ENCODE peak calls at places on chromosomes 4 and X, in ten cellular contexts. N is left lung, C is ovary, X is A549, M is tibial nerve, J is SK-N-SH, O is sigmoid colon, F is fibroblast of lung, G is uterus, R is upper lobe of right lung. B is an unnamed sample.

GRCh38 chr4:163332526-163333405 is at the start of gene NPY1R:
- DNase-seq in N (peak), C (peak), X (peak), M (peak), J (peak), O (peak), F (peak), G (peak), R (peak), B (peak)

GRCh38 chr4:168854216-168854921 is 155.7 kb downstream of the CBR4 start:
- DNase-seq in N (no peak), C (no peak), X (no peak), M (no peak), J (no peak), O (peak), F (no peak), G (peak), R (no peak), B (no peak)

GRCh38 chrX:125132274-125132673 is 187.4 kb upstream of the TEX13C start:
- DNase-seq in N (no peak), C (no peak), X (peak), M (no peak), J (peak), O (no peak), F (no peak), G (no peak), R (no peak), B (no peak)

GRCh38 chr4:76003015-76003414 is 4.3 kb downstream of the CXCL9 start:
- DNase-seq in N (no peak), C (no peak), X (no peak), M (no peak), J (no peak), O (no peak), F (no peak), G (no peak), R (no peak), B (no peak)

GRCh38 chr4:127470290-127470809 is 162.4 kb upstream of the INTU start:
- DNase-seq in N (peak), C (no peak), X (no peak), M (no peak), J (no peak), O (no peak), F (no peak), G (no peak), R (peak), B (no peak)

GRCh38 chr4:47101453-47101852 is 70.1 kb downstream of the GABRB1 start:
- DNase-seq in N (no peak), C (no peak), X (no peak), M (no peak), J (no peak), O (no peak), F (peak), G (no peak), R (no peak), B (no peak)

GRCh38 chr4:89469930-89470375 is 162.4 kb upstream of the GPRIN3 start:
- DNase-seq in N (no peak), C (no peak), X (no peak), M (no peak), J (no peak), O (no peak), F (peak), G (no peak), R (no peak), B (no peak)

GRCh38 chr4:182303847-182304246 is 60.6 kb downstream of the TENM3 start:
- DNase-seq in N (no peak), C (no peak), X (no peak), M (no peak), J (no peak), O (no peak), F (no peak), G (no peak), R (no peak), B (no peak)

GRCh38 chr4:100450449-100450848 is 67.4 kb downstream of the EMCN start:
- DNase-seq in N (no peak), C (no peak), X (no peak), M (no peak), J (no peak), O (no peak), F (no peak), G (no peak), R (no peak), B (no peak)

GRCh38 chrX:49915352-49916222 is 6.8 kb upstream of the CLCN5 start:
- DNase-seq in N (no peak), C (no peak), X (peak), M (no peak), J (peak), O (no peak), F (peak), G (peak), R (no peak), B (no peak)

GRCh38 chrX:8191022-8191421 is 20.0 kb upstream of the VCX2 start:
- DNase-seq in N (no peak), C (no peak), X (no peak), M (no peak), J (no peak), O (no peak), F (no peak), G (no peak), R (peak), B (no peak)

GRCh38 chr4:78644744-78645330 is 93.3 kb downstream of the ANXA3 start:
- DNase-seq in N (no peak), C (peak), X (peak), M (peak), J (peak), O (peak), F (peak), G (peak), R (no peak), B (no peak)

GRCh38 chr4:126958482-126958881 is 674.3 kb upstream of the INTU start:
- DNase-seq in N (no peak), C (no peak), X (no peak), M (no peak), J (no peak), O (no peak), F (no peak), G (no peak), R (no peak), B (no peak)

GRCh38 chr4:8200302-8200975 is 1.3 kb downstream of the SH3TC1 start:
- DNase-seq in N (peak), C (no peak), X (no peak), M (no peak), J (no peak), O (peak), F (peak), G (no peak), R (peak), B (no peak)
- H3K27ac ChIP-seq in N (peak), C (no peak), X (peak), M (peak), J (peak), O (peak), F (peak), G (peak), R (peak), B (peak)

DNA sequence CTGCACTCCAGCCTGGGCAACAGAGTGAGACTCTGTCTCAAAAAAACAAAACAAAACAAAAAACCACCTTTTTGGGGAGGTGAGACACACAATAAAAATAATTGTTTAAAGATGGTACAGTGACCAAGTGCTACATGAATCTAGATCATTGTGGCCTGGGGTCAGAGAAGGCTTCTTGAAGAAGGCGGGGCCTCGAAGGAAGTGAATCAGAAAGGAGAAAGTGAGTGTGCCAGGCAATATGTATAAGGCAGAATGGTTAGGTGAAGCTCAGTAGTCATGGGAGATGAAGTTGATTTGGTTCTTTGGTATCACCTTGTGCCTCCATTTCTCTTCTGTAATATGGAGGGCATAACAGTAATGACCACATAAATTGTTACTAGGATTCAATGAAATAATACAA is 58.9 kb downstream of the DOCK11 start:
- DNase-seq in N (no peak), C (no peak), X (no peak), M (no peak), J (no peak), O (no peak), F (no peak), G (no peak), R (no peak), B (no peak)
- TF ChIP-seq CTCF in N (no peak), C (no peak), X (no peak), M (no peak), J (no peak), O (no peak), F (no peak), G (no peak), R (no peak), B (no peak)

DNA sequence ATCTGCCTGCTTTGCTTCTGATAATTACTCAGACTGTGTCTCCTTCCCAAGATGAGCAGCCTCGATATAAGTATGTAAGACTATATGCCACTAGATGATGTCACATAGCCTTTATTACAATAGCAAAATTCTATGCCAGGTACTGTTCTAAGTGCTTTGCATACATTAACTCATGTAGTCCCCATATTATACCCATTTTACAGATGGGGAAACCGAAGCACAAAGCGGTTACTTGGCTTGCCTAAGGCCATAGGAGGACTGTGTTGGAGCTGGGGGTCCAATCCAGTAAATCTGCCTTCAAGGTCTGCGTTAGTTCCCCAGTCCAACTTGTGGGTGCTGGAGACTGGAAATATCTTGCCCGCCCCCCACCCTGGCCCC is 826 bp upstream of the SCML1 start:
- DNase-seq in N (no peak), C (no peak), X (no peak), M (no peak), J (no peak), O (no peak), F (no peak), G (no peak), R (no peak), B (no peak)
- H3K4me3 ChIP-seq in N (peak), C (peak), X (peak), M (peak), J (peak), O (peak), F (peak), G (peak), R (peak), B (peak)

GRCh38 chr4:144579411-144580020 is 66.4 kb upstream of the HHIP start:
- DNase-seq in N (no peak), C (no peak), X (no peak), M (no peak), J (no peak), O (no peak), F (no peak), G (no peak), R (no peak), B (no peak)
- H3K27ac ChIP-seq in N (no peak), C (no peak), X (peak), M (no peak), J (no peak), O (no peak), F (no peak), G (no peak), R (no peak), B (no peak)

GRCh38 chrX:69133561-69134542 is 31.4 kb downstream of the PJA1 start:
- DNase-seq in N (no peak), C (no peak), X (peak), M (no peak), J (peak), O (no peak), F (peak), G (peak), R (no peak), B (no peak)
- TF ChIP-seq CTCF in N (peak), C (peak), X (peak), M (no peak), J (peak), O (no peak), F (peak), G (peak), R (peak), B (peak)

GRCh38 chr4:165330071-165330470 is 2.6 kb downstream of the MSMO1 start:
- DNase-seq in N (no peak), C (no peak), X (no peak), M (no peak), J (no peak), O (no peak), F (no peak), G (no peak), R (no peak), B (no peak)
- H3K4me3 ChIP-seq in N (peak), C (no peak), X (no peak), M (no peak), J (no peak), O (no peak), F (peak), G (no peak), R (peak), B (peak)

DNA sequence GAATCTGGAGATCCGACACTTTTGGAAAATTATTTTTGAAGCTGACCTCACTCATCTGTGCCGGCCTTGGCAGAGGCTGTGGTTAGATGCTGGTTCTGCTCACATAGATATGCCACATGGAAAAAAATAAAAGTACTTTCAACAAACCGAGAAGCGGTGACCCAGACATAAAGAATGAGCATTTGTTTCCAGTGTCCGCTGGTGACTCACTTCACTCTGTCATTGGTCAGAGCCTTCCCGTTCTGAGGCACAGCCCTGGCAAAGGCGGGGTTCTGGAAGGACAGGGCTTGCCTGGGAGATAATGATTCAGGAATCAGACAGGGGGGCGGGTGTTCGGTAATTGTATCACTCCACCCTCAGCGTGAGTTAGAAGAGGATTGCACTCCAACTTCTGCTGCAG is 172.4 kb upstream of the MXRA5 start:
- DNase-seq in N (no peak), C (no peak), X (peak), M (no peak), J (no peak), O (peak), F (peak), G (peak), R (no peak), B (no peak)
- H3K27ac ChIP-seq in N (no peak), C (no peak), X (no peak), M (peak), J (no peak), O (no peak), F (peak), G (no peak), R (no peak), B (no peak)

GRCh38 chr4:187103351-187103750 is 379.7 kb upstream of the FAT1 start:
- DNase-seq in N (no peak), C (no peak), X (no peak), M (no peak), J (no peak), O (no peak), F (no peak), G (no peak), R (no peak), B (no peak)
- TF ChIP-seq CTCF in N (no peak), C (no peak), X (no peak), M (no peak), J (no peak), O (no peak), F (no peak), G (no peak), R (no peak), B (no peak)